ENCODE peak calls at places on chromosome 12, in eight cellular contexts. Q, C, N, L, V, O, I and E are unnamed samples.

GRCh38 chr12:718756-719138 is 33.6 kb upstream of the WNK1 start:
- DNase-seq in Q (no peak), C (no peak), N (no peak), L (no peak), V (no peak), O (no peak), I (no peak), E (no peak)

GRCh38 chr12:50188280-50188781 is 21.2 kb upstream of the CERS5 start:
- DNase-seq in Q (peak; percentile 77), C (no peak), N (peak; percentile 78), L (peak; percentile 0), V (no peak), O (no peak), I (peak; percentile 71), E (no peak)

GRCh38 chr12:103175625-103176024 is 218.2 kb downstream of the ASCL1 start:
- DNase-seq in Q (no peak), C (no peak), N (no peak), L (no peak), V (no peak), O (no peak), I (no peak), E (no peak)

GRCh38 chr12:53344487-53344823 is 8.3 kb upstream of the SP7 start:
- DNase-seq in Q (no peak), C (no peak), N (no peak), L (no peak), V (no peak), O (no peak), I (no peak), E (no peak)

GRCh38 chr12:27083861-27084271 is 1.5 kb upstream of the C12orf71 start:
- DNase-seq in Q (peak; percentile 71), C (peak; percentile 48), N (peak; percentile 68), L (peak; percentile 11), V (no peak), O (no peak), I (peak; percentile 77), E (peak; percentile 30)

GRCh38 chr12:125332900-125333299 is 267.7 kb downstream of the AACS start:
- DNase-seq in Q (no peak), C (no peak), N (no peak), L (no peak), V (no peak), O (no peak), I (no peak), E (no peak)

GRCh38 chr12:119158004-119158776 is 20.5 kb upstream of the HSPB8 start:
- DNase-seq in Q (no peak), C (no peak), N (no peak), L (peak; percentile 16), V (no peak), O (peak; percentile 85), I (no peak), E (no peak)

GRCh38 chr12:75589801-75590200 is 78.4 kb upstream of the KRR1 start:
- DNase-seq in Q (no peak), C (no peak), N (no peak), L (no peak), V (no peak), O (peak; percentile 56), I (no peak), E (no peak)

GRCh38 chr12:18468521-18469075 is 207.3 kb downstream of the PIK3C2G start:
- DNase-seq in Q (peak; percentile 64), C (no peak), N (peak; percentile 71), L (no peak), V (no peak), O (peak; percentile 21), I (peak; percentile 16), E (no peak)

GRCh38 chr12:108198043-108198442 is 69.0 kb downstream of the WSCD2 start:
- DNase-seq in Q (no peak), C (no peak), N (no peak), L (no peak), V (no peak), O (no peak), I (no peak), E (no peak)

GRCh38 chr12:43847427-43847826 is 11.5 kb downstream of the TMEM117 start:
- DNase-seq in Q (peak; percentile 33), C (no peak), N (peak; percentile 65), L (no peak), V (no peak), O (peak; percentile 16), I (no peak), E (no peak)

GRCh38 chr12:131869871-131870418 is 24.5 kb upstream of the ULK1 start:
- DNase-seq in Q (peak; percentile 79), C (no peak), N (peak; percentile 82), L (no peak), V (no peak), O (no peak), I (peak; percentile 26), E (no peak)

GRCh38 chr12:94545937-94546771 is 86.5 kb upstream of the CEP83 start:
- DNase-seq in Q (peak; percentile 47), C (peak; percentile 43), N (peak; percentile 85), L (peak; percentile 21), V (no peak), O (peak; percentile 52), I (peak; percentile 83), E (no peak)

GRCh38 chr12:22631863-22632463 is 7.0 kb downstream of the ETNK1 start:
- DNase-seq in Q (peak; percentile 13), C (no peak), N (peak; percentile 52), L (no peak), V (no peak), O (peak; percentile 4), I (peak; percentile 32), E (no peak)

GRCh38 chr12:127680516-127680915 is 586.5 kb upstream of the TMEM132C start:
- DNase-seq in Q (peak; percentile 77), C (no peak), N (peak; percentile 42), L (no peak), V (no peak), O (no peak), I (no peak), E (no peak)

GRCh38 chr12:107126688-107127481 is 33.5 kb upstream of the CRY1 start:
- DNase-seq in Q (peak; percentile 39), C (no peak), N (peak; percentile 32), L (no peak), V (no peak), O (no peak), I (peak; percentile 27), E (no peak)

GRCh38 chr12:49912345-49912744 is 8.6 kb upstream of the FAIM2 start:
- DNase-seq in Q (no peak), C (no peak), N (no peak), L (no peak), V (no peak), O (no peak), I (peak; percentile 41), E (no peak)

GRCh38 chr12:122368361-122369073 is 54.0 kb downstream of the CLIP1 start:
- DNase-seq in Q (peak; percentile 46), C (no peak), N (peak; percentile 75), L (no peak), V (no peak), O (no peak), I (peak; percentile 57), E (peak; percentile 16)

GRCh38 chr12:84619053-84619452 is 293.5 kb downstream of the SLC6A15 start:
- DNase-seq in Q (no peak), C (no peak), N (no peak), L (no peak), V (no peak), O (peak; percentile 10), I (no peak), E (no peak)

GRCh38 chr12:6451348-6452244 is at the start of gene TAPBPL:
- DNase-seq in Q (peak; percentile 78), C (no peak), N (peak; percentile 78), L (peak; percentile 93), V (peak; percentile 69), O (no peak), I (peak; percentile 86), E (peak; percentile 59)

GRCh38 chr12:82456633-82457032 is 98.3 kb downstream of the METTL25 start:
- DNase-seq in Q (no peak), C (no peak), N (no peak), L (no peak), V (no peak), O (no peak), I (no peak), E (no peak)

GRCh38 chr12:39902823-39903222 is 203.1 kb downstream of the SLC2A13 start:
- DNase-seq in Q (no peak), C (no peak), N (peak; percentile 14), L (no peak), V (no peak), O (no peak), I (peak; percentile 28), E (no peak)

GRCh38 chr12:111598637-111599458 is at the start of gene ATXN2:
- DNase-seq in Q (peak; percentile 74), C (peak; percentile 54), N (no peak), L (peak; percentile 77), V (peak; percentile 38), O (peak; percentile 72), I (peak; percentile 81), E (no peak)

GRCh38 chr12:27123642-27124041 is 41.3 kb upstream of the C12orf71 start:
- DNase-seq in Q (peak; percentile 6), C (no peak), N (peak; percentile 51), L (no peak), V (no peak), O (no peak), I (peak; percentile 38), E (no peak)

GRCh38 chr12:64744422-64745258 is 14.6 kb downstream of the GNS start:
- DNase-seq in Q (peak; percentile 36), C (no peak), N (peak; percentile 56), L (no peak), V (no peak), O (no peak), I (peak; percentile 42), E (no peak)

GRCh38 chr12:20367731-20368652 is at the start of gene PDE3A:
- DNase-seq in Q (peak; percentile 39), C (peak; percentile 67), N (peak; percentile 87), L (peak; percentile 66), V (no peak), O (peak; percentile 68), I (peak; percentile 89), E (no peak)

GRCh38 chr12:57632369-57632897 is 568 bp downstream of the B4GALNT1 start:
- DNase-seq in Q (peak; percentile 17), C (peak; percentile 37), N (no peak), L (no peak), V (no peak), O (no peak), I (no peak), E (no peak)

GRCh38 chr12:27906658-27907473 is 65.7 kb downstream of the PTHLH start:
- DNase-seq in Q (peak; percentile 68), C (no peak), N (peak; percentile 17), L (no peak), V (no peak), O (no peak), I (no peak), E (no peak)

GRCh38 chr12:109714141-109714912 is 702 bp downstream of the FAM222A start:
- DNase-seq in Q (peak; percentile 9), C (peak; percentile 77), N (peak; percentile 42), L (peak; percentile 17), V (peak; percentile 28), O (no peak), I (peak; percentile 64), E (no peak)

GRCh38 chr12:9649532-9649940 is 20.0 kb upstream of the CLEC2D start:
- DNase-seq in Q (no peak), C (no peak), N (no peak), L (no peak), V (no peak), O (no peak), I (no peak), E (no peak)